ENCODE peak calls at places on chromosomes 13 and 19, in nine cellular contexts. U is GM23338, H is lower lobe of right lung, G is right lobe of liver, C is RWPE2, D is astrocyte, P is Panc1, S is H1, F is AG04450. W is an unnamed sample.

GRCh38 chr13:111948811-111949210 is 118.1 kb upstream of the SOX1 start:
- DNase-seq in U (no peak), H (no peak), G (no peak), C (no peak), D (no peak), P (no peak), S (peak), F (no peak), W (no peak)

GRCh38 chr19:22144394-22144793 is 52.4 kb downstream of the ZNF676 start:
- DNase-seq in U (peak), H (no peak), G (no peak), C (no peak), D (peak), P (no peak), S (peak), F (no peak), W (peak)

GRCh38 chr19:2144190-2144589 is 7.2 kb downstream of the AP3D1 start:
- DNase-seq in U (no peak), H (no peak), G (no peak), C (no peak), D (no peak), P (no peak), S (no peak), F (no peak), W (no peak)

GRCh38 chr13:97976551-97977375 is 23.3 kb downstream of the IPO5 start:
- DNase-seq in U (peak), H (peak), G (peak), C (no peak), D (no peak), P (no peak), S (peak), F (no peak), W (no peak)

GRCh38 chr13:114081761-114082681 is 50.4 kb downstream of the RASA3 start:
- DNase-seq in U (no peak), H (no peak), G (no peak), C (peak), D (no peak), P (no peak), S (no peak), F (no peak), W (no peak)

GRCh38 chr13:109783447-109783814 is 3.0 kb downstream of the IRS2 start:
- DNase-seq in U (peak), H (no peak), G (no peak), C (no peak), D (no peak), P (no peak), S (peak), F (no peak), W (peak)

GRCh38 chr13:49311816-49312215 is 64.1 kb downstream of the CDADC1 start:
- DNase-seq in U (no peak), H (no peak), G (no peak), C (no peak), D (no peak), P (no peak), S (no peak), F (no peak), W (no peak)

GRCh38 chr19:29896790-29897189 is 45.2 kb upstream of the URI1 start:
- DNase-seq in U (no peak), H (no peak), G (no peak), C (no peak), D (no peak), P (no peak), S (no peak), F (no peak), W (no peak)

GRCh38 chr13:44155422-44156293 is 218.0 kb upstream of the SERP2 start:
- DNase-seq in U (peak), H (peak), G (no peak), C (no peak), D (no peak), P (no peak), S (no peak), F (no peak), W (peak)

GRCh38 chr19:43572172-43572588 is 3.1 kb downstream of the XRCC1 start:
- DNase-seq in U (no peak), H (no peak), G (no peak), C (no peak), D (no peak), P (no peak), S (no peak), F (no peak), W (no peak)

GRCh38 chr19:58379276-58379675 is 1.6 kb downstream of the ZNF837 start:
- DNase-seq in U (no peak), H (peak), G (peak), C (no peak), D (no peak), P (no peak), S (no peak), F (no peak), W (no peak)

GRCh38 chr19:8899356-8899755 is 67.2 kb downstream of the MBD3L1 start:
- DNase-seq in U (no peak), H (no peak), G (no peak), C (no peak), D (no peak), P (no peak), S (no peak), F (no peak), W (no peak)

GRCh38 chr13:57640582-57640981 is 9.0 kb downstream of the PCDH17 start:
- DNase-seq in U (no peak), H (no peak), G (no peak), C (no peak), D (peak), P (no peak), S (no peak), F (no peak), W (no peak)
- H3K4me3 ChIP-seq in U (no peak), H (peak), G (no peak), C (no peak), D (no peak), P (no peak), S (no peak), F (no peak), W (no peak)

GRCh38 chr19:38264486-38265212 is at the start of gene SPINT2:
- DNase-seq in U (peak), H (peak), G (no peak), C (peak), D (no peak), P (no peak), S (peak), F (no peak), W (no peak)
- TF ChIP-seq CTCF in U (no peak), H (no peak), G (no peak), C (no peak), D (no peak), P (no peak), S (no peak), F (no peak), W (no peak)

DNA sequence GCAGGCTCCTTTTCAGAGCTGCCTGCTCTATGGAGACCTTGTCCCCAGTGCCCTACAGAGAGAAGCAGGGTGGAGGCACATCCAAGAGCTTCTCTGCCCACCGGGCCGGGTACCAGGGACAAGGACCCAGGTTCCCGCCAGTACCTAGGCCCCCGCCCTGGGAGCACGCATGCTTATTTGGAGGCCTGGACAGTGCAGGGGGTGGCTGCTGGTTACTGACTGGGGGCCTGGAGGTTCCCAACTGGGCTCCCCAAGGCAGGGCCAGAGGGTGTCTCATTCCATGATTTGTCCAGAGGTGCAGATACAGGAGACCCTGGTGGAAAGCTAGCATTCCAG is 66.9 kb downstream of the CHST8 start:
- DNase-seq in U (no peak), H (no peak), G (no peak), C (peak), D (no peak), P (no peak), S (no peak), F (no peak), W (no peak)
- H3K4me3 ChIP-seq in U (no peak), H (no peak), G (no peak), C (no peak), D (no peak), P (no peak), S (no peak), F (no peak), W (no peak)

DNA sequence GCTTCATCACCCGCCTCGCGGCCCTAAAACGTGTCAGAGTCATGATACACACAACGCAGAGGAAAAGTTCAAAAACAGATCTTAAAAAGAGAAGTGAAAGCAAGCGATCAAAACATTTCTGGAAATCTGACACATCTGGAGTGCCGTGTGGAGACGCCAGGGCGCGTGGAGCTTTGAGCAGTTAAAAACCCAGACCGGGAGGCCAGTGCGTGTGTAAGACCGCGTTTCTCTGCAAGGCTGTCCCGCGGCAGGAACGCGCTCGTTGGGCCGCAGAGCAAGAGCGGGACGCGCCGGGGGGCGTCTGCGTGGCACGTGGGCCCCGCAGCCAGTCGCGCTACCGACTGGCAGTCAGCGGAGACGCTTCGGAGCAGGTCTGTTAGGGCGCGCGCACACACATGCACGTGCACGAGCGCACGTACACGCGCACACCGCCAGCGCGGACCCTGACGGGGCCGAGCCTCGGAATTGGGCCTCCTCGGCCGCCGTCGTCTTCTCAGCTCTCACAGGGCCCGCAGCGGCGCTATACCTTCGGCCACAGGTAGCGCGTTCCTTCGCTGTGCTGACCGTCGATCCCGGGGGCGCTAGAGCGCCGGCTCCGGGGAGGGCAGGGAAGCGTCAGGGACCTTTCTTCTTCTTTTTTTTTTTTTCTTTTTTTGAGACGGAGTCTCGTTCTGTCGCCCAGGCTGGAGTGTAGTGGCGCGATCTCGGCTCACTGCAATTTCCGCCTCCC is 35.8 kb downstream of the RNF6 start:
- DNase-seq in U (peak), H (peak), G (peak), C (peak), D (peak), P (peak), S (peak), F (peak), W (peak)
- TF ChIP-seq CTCF in U (peak), H (peak), G (peak), C (peak), D (no peak), P (peak), S (peak), F (peak), W (peak)

GRCh38 chr13:51318015-51318414 is 21.5 kb upstream of the SERPINE3 start:
- DNase-seq in U (no peak), H (no peak), G (no peak), C (no peak), D (no peak), P (no peak), S (no peak), F (no peak), W (peak)

GRCh38 chr13:51318876-51319275 is 20.6 kb upstream of the SERPINE3 start:
- DNase-seq in U (no peak), H (no peak), G (no peak), C (no peak), D (no peak), P (no peak), S (no peak), F (no peak), W (no peak)

GRCh38 chr13:51313619-51314018 is 25.9 kb upstream of the SERPINE3 start:
- DNase-seq in U (no peak), H (no peak), G (no peak), C (no peak), D (no peak), P (no peak), S (no peak), F (no peak), W (no peak)

GRCh38 chr13:51317262-51317661 is 22.2 kb upstream of the SERPINE3 start:
- DNase-seq in U (no peak), H (no peak), G (no peak), C (no peak), D (peak), P (no peak), S (no peak), F (no peak), W (peak)

GRCh38 chr13:51315658-51316057 is 23.8 kb upstream of the SERPINE3 start:
- DNase-seq in U (no peak), H (no peak), G (no peak), C (no peak), D (peak), P (no peak), S (no peak), F (no peak), W (peak)
- H3K4me3 ChIP-seq in U (no peak), H (no peak), G (no peak), C (no peak), D (no peak), P (no peak), S (no peak), F (no peak), W (no peak)

GRCh38 chr13:30892966-30893365 is 13.1 kb upstream of the MEDAG start:
- DNase-seq in U (peak), H (no peak), G (no peak), C (no peak), D (peak), P (no peak), S (peak), F (no peak), W (peak)
- TF ChIP-seq CTCF in U (peak), H (peak), G (no peak), C (peak), D (peak), P (peak), S (peak), F (peak), W (peak)

GRCh38 chr19:18762125-18763023 is 28.7 kb downstream of the COMP start:
- DNase-seq in U (peak), H (peak), G (peak), C (peak), D (peak), P (no peak), S (no peak), F (no peak), W (peak)
- H3K4me3 ChIP-seq in U (no peak), H (peak), G (no peak), C (no peak), D (no peak), P (no peak), S (no peak), F (no peak), W (no peak)

GRCh38 chr13:85266771-85267170 is 532.4 kb downstream of the SLITRK6 start:
- DNase-seq in U (peak), H (no peak), G (no peak), C (no peak), D (no peak), P (no peak), S (no peak), F (no peak), W (no peak)

GRCh38 chr13:85265296-85265695 is 533.9 kb downstream of the SLITRK6 start:
- DNase-seq in U (no peak), H (no peak), G (no peak), C (no peak), D (no peak), P (no peak), S (no peak), F (no peak), W (no peak)

GRCh38 chr13:85266331-85266730 is 532.9 kb downstream of the SLITRK6 start:
- DNase-seq in U (no peak), H (no peak), G (no peak), C (no peak), D (no peak), P (no peak), S (no peak), F (no peak), W (peak)

GRCh38 chr13:85260896-85261295 is 538.3 kb downstream of the SLITRK6 start:
- DNase-seq in U (no peak), H (no peak), G (no peak), C (no peak), D (no peak), P (no peak), S (no peak), F (no peak), W (no peak)

GRCh38 chr13:85261757-85262346 is 537.4 kb downstream of the SLITRK6 start:
- DNase-seq in U (peak), H (no peak), G (no peak), C (no peak), D (no peak), P (no peak), S (no peak), F (no peak), W (no peak)
- TF ChIP-seq CTCF in U (peak), H (peak), G (peak), C (peak), D (peak), P (peak), S (no peak), F (peak), W (peak)

GRCh38 chr19:12353375-12353774 is 12.1 kb downstream of the ZNF442 start:
- DNase-seq in U (no peak), H (no peak), G (no peak), C (no peak), D (no peak), P (no peak), S (no peak), F (no peak), W (no peak)
- H3K4me3 ChIP-seq in U (no peak), H (no peak), G (no peak), C (no peak), D (no peak), P (no peak), S (no peak), F (no peak), W (no peak)